ENCODE peak calls at places on chromosomes 13 and 19, in nine cellular contexts. One of them, this sample, is unnamed.

GRCh38 chr19:12139309-12139708 is 841 bp downstream of the ZNF20 start:
- DNase-seq in iris pigment epithelial cell: peak
- DNase-seq in amniotic stem cell: no peak
- DNase-seq in neural progenitor cell: peak
- DNase-seq in stimulated activated CD4-positive, alpha-beta T cell treated with anti-CD3 and anti-CD28 coated beads, Interleukin-15, amount 100 ng/mL, for 1 hour: no peak
- DNase-seq in transverse colon: no peak
- DNase-seq in nephron progenitor cell: no peak
- DNase-seq in CD8-positive, alpha-beta memory T cell: no peak
- DNase-seq in foreskin keratinocyte: no peak
- DNase-seq in this sample: no peak

GRCh38 chr13:106847049-106847448 is 279.1 kb upstream of the ARGLU1 start:
- DNase-seq in CD8-positive, alpha-beta memory T cell: no peak
- DNase-seq in stimulated activated CD4-positive, alpha-beta T cell treated with anti-CD3 and anti-CD28 coated beads, Interleukin-15, amount 100 ng/mL, for 1 hour: no peak
- DNase-seq in foreskin keratinocyte: peak
- DNase-seq in nephron progenitor cell: no peak
- DNase-seq in neural progenitor cell: no peak
- DNase-seq in amniotic stem cell: no peak
- DNase-seq in iris pigment epithelial cell: no peak
- DNase-seq in transverse colon: no peak
- DNase-seq in this sample: no peak

GRCh38 chr19:15323496-15324235 is 8.7 kb downstream of the BRD4 start:
- DNase-seq in CD8-positive, alpha-beta memory T cell: no peak
- DNase-seq in iris pigment epithelial cell: peak
- DNase-seq in stimulated activated CD4-positive, alpha-beta T cell treated with anti-CD3 and anti-CD28 coated beads, Interleukin-15, amount 100 ng/mL, for 1 hour: no peak
- DNase-seq in neural progenitor cell: no peak
- DNase-seq in foreskin keratinocyte: peak
- DNase-seq in transverse colon: peak
- DNase-seq in amniotic stem cell: no peak
- DNase-seq in nephron progenitor cell: no peak
- DNase-seq in this sample: peak

GRCh38 chr13:91323349-91323748 is 24.1 kb upstream of the MIR17HG start:
- DNase-seq in neural progenitor cell: no peak
- DNase-seq in transverse colon: no peak
- DNase-seq in foreskin keratinocyte: no peak
- DNase-seq in amniotic stem cell: no peak
- DNase-seq in nephron progenitor cell: no peak
- DNase-seq in CD8-positive, alpha-beta memory T cell: no peak
- DNase-seq in iris pigment epithelial cell: no peak
- DNase-seq in stimulated activated CD4-positive, alpha-beta T cell treated with anti-CD3 and anti-CD28 coated beads, Interleukin-15, amount 100 ng/mL, for 1 hour: no peak
- DNase-seq in this sample: no peak

GRCh38 chr19:11685676-11686650 is 52.8 kb downstream of the ZNF823 start:
- DNase-seq in CD8-positive, alpha-beta memory T cell: no peak
- DNase-seq in amniotic stem cell: no peak
- DNase-seq in nephron progenitor cell: no peak
- DNase-seq in stimulated activated CD4-positive, alpha-beta T cell treated with anti-CD3 and anti-CD28 coated beads, Interleukin-15, amount 100 ng/mL, for 1 hour: no peak
- DNase-seq in neural progenitor cell: no peak
- DNase-seq in transverse colon: no peak
- DNase-seq in foreskin keratinocyte: no peak
- DNase-seq in iris pigment epithelial cell: no peak
- DNase-seq in this sample: no peak

GRCh38 chr19:53991224-53992113 is at the start of gene CACNG6:
- DNase-seq in nephron progenitor cell: peak
- DNase-seq in iris pigment epithelial cell: peak
- DNase-seq in CD8-positive, alpha-beta memory T cell: no peak
- DNase-seq in stimulated activated CD4-positive, alpha-beta T cell treated with anti-CD3 and anti-CD28 coated beads, Interleukin-15, amount 100 ng/mL, for 1 hour: no peak
- DNase-seq in neural progenitor cell: peak
- DNase-seq in foreskin keratinocyte: no peak
- DNase-seq in amniotic stem cell: no peak
- DNase-seq in transverse colon: no peak
- DNase-seq in this sample: peak

GRCh38 chr19:49889687-49890348 is 6.9 kb downstream of the IL4I1 start:
- DNase-seq in stimulated activated CD4-positive, alpha-beta T cell treated with anti-CD3 and anti-CD28 coated beads, Interleukin-15, amount 100 ng/mL, for 1 hour: peak
- DNase-seq in CD8-positive, alpha-beta memory T cell: peak
- DNase-seq in amniotic stem cell: no peak
- DNase-seq in iris pigment epithelial cell: peak
- DNase-seq in nephron progenitor cell: peak
- DNase-seq in transverse colon: peak
- DNase-seq in neural progenitor cell: peak
- DNase-seq in foreskin keratinocyte: peak
- DNase-seq in this sample: peak

GRCh38 chr19:6856749-6857372 is 30.5 kb upstream of the ADGRE1 start:
- DNase-seq in nephron progenitor cell: no peak
- DNase-seq in CD8-positive, alpha-beta memory T cell: no peak
- DNase-seq in transverse colon: no peak
- DNase-seq in amniotic stem cell: no peak
- DNase-seq in stimulated activated CD4-positive, alpha-beta T cell treated with anti-CD3 and anti-CD28 coated beads, Interleukin-15, amount 100 ng/mL, for 1 hour: no peak
- DNase-seq in neural progenitor cell: no peak
- DNase-seq in foreskin keratinocyte: no peak
- DNase-seq in iris pigment epithelial cell: no peak
- DNase-seq in this sample: no peak

This sample was measured in mesendoderm.